ENCODE peak calls at places on chromosomes 7 and 10, in six cellular contexts. One of them, this sample, is unnamed.

GRCh38 chr7:44962483-44963251 is 16.1 kb downstream of the MYO1G start:
- DNase-seq in activated CD8-positive, alpha-beta memory T cell treated with anti-CD3 and anti-CD28 coated beads for 48 hours: no peak
- DNase-seq in neural progenitor cell: peak
- DNase-seq in NB4: peak
- DNase-seq in HuH-7.5: peak
- DNase-seq in SW480: peak
- DNase-seq in this sample: peak

GRCh38 chr7:66110861-66111260 is 3.8 kb upstream of the CRCP start:
- DNase-seq in SW480: peak
- DNase-seq in activated CD8-positive, alpha-beta memory T cell treated with anti-CD3 and anti-CD28 coated beads for 48 hours: no peak
- DNase-seq in NB4: peak
- DNase-seq in HuH-7.5: no peak
- DNase-seq in neural progenitor cell: no peak
- DNase-seq in this sample: no peak

GRCh38 chr7:129157651-129158050 is 13.1 kb downstream of the TSPAN33 start:
- DNase-seq in HuH-7.5: no peak
- DNase-seq in activated CD8-positive, alpha-beta memory T cell treated with anti-CD3 and anti-CD28 coated beads for 48 hours: no peak
- DNase-seq in NB4: no peak
- DNase-seq in SW480: no peak
- DNase-seq in neural progenitor cell: no peak
- DNase-seq in this sample: no peak

GRCh38 chr10:100872034-100872791 is 40.5 kb upstream of the SLF2 start:
- DNase-seq in HuH-7.5: peak
- DNase-seq in NB4: peak
- DNase-seq in neural progenitor cell: peak
- DNase-seq in SW480: peak
- DNase-seq in activated CD8-positive, alpha-beta memory T cell treated with anti-CD3 and anti-CD28 coated beads for 48 hours: peak
- DNase-seq in this sample: peak

GRCh38 chr10:50416181-50416824 is 165.0 kb upstream of the ASAH2 start:
- DNase-seq in SW480: no peak
- DNase-seq in neural progenitor cell: no peak
- DNase-seq in NB4: peak
- DNase-seq in HuH-7.5: no peak
- DNase-seq in activated CD8-positive, alpha-beta memory T cell treated with anti-CD3 and anti-CD28 coated beads for 48 hours: no peak
- DNase-seq in this sample: no peak

GRCh38 chr10:115001506-115002381 is 63.7 kb downstream of the TRUB1 start:
- DNase-seq in activated CD8-positive, alpha-beta memory T cell treated with anti-CD3 and anti-CD28 coated beads for 48 hours: no peak
- DNase-seq in HuH-7.5: no peak
- DNase-seq in SW480: peak
- DNase-seq in NB4: no peak
- DNase-seq in neural progenitor cell: no peak
- DNase-seq in this sample: no peak

GRCh38 chr10:83765711-83766110 is 373.6 kb upstream of the GHITM start:
- DNase-seq in neural progenitor cell: no peak
- DNase-seq in activated CD8-positive, alpha-beta memory T cell treated with anti-CD3 and anti-CD28 coated beads for 48 hours: no peak
- DNase-seq in HuH-7.5: no peak
- DNase-seq in SW480: no peak
- DNase-seq in NB4: no peak
- DNase-seq in this sample: no peak

GRCh38 chr10:82397859-82398258 is 522.9 kb downstream of the NRG3 start:
- DNase-seq in neural progenitor cell: peak
- DNase-seq in HuH-7.5: no peak
- DNase-seq in SW480: no peak
- DNase-seq in NB4: no peak
- DNase-seq in activated CD8-positive, alpha-beta memory T cell treated with anti-CD3 and anti-CD28 coated beads for 48 hours: no peak
- DNase-seq in this sample: no peak

GRCh38 chr7:30596043-30596641 is 1.5 kb downstream of the GARS1 start:
- DNase-seq in SW480: peak
- DNase-seq in NB4: peak
- DNase-seq in neural progenitor cell: peak
- DNase-seq in HuH-7.5: peak
- DNase-seq in activated CD8-positive, alpha-beta memory T cell treated with anti-CD3 and anti-CD28 coated beads for 48 hours: no peak
- DNase-seq in this sample: no peak

GRCh38 chr10:115969591-115969990 is 303.4 kb downstream of the GFRA1 start:
- DNase-seq in SW480: no peak
- DNase-seq in activated CD8-positive, alpha-beta memory T cell treated with anti-CD3 and anti-CD28 coated beads for 48 hours: no peak
- DNase-seq in NB4: no peak
- DNase-seq in neural progenitor cell: no peak
- DNase-seq in HuH-7.5: no peak
- DNase-seq in this sample: no peak

GRCh38 chr10:75400769-75401568 is 595 bp downstream of the ZNF503 start:
- DNase-seq in SW480: peak
- DNase-seq in NB4: peak
- DNase-seq in neural progenitor cell: peak
- DNase-seq in activated CD8-positive, alpha-beta memory T cell treated with anti-CD3 and anti-CD28 coated beads for 48 hours: no peak
- DNase-seq in HuH-7.5: peak
- DNase-seq in this sample: peak

GRCh38 chr10:56605043-56605442 is 244.0 kb upstream of the ZWINT start:
- DNase-seq in activated CD8-positive, alpha-beta memory T cell treated with anti-CD3 and anti-CD28 coated beads for 48 hours: no peak
- DNase-seq in SW480: no peak
- DNase-seq in HuH-7.5: no peak
- DNase-seq in NB4: no peak
- DNase-seq in neural progenitor cell: peak
- DNase-seq in this sample: peak

GRCh38 chr7:69603937-69604494 is 5.7 kb downstream of the AUTS2 start:
- DNase-seq in SW480: peak
- DNase-seq in neural progenitor cell: no peak
- DNase-seq in HuH-7.5: no peak
- DNase-seq in activated CD8-positive, alpha-beta memory T cell treated with anti-CD3 and anti-CD28 coated beads for 48 hours: no peak
- DNase-seq in NB4: no peak
- DNase-seq in this sample: no peak

GRCh38 chr7:66443946-66444345 is 184.7 kb upstream of the KCTD7 start:
- DNase-seq in SW480: no peak
- DNase-seq in activated CD8-positive, alpha-beta memory T cell treated with anti-CD3 and anti-CD28 coated beads for 48 hours: no peak
- DNase-seq in neural progenitor cell: no peak
- DNase-seq in NB4: peak
- DNase-seq in HuH-7.5: no peak
- DNase-seq in this sample: no peak

This sample was measured in H9.